ENCODE peak calls at places on chromosomes 6 and 20, in five cellular contexts. X, F, O, E and H are unnamed samples.

GRCh38 chr6:102075539-102075938 is 682.0 kb downstream of the GRIK2 start:
- DNase-seq in X (no peak), F (no peak), O (no peak), E (no peak), H (no peak)

GRCh38 chr6:36809156-36809555 is 30.1 kb downstream of the CPNE5 start:
- DNase-seq in X (no peak), F (no peak), O (no peak), E (no peak), H (no peak)

GRCh38 chr20:61844621-61845020 is 221.1 kb downstream of the TAF4 start:
- DNase-seq in X (no peak), F (no peak), O (no peak), E (no peak), H (no peak)

GRCh38 chr20:24805456-24806233 is 143.4 kb upstream of the CST7 start:
- DNase-seq in X (no peak), F (no peak), O (no peak), E (no peak), H (no peak)

GRCh38 chr20:31719644-31720485 is 2.8 kb downstream of the BCL2L1 start:
- DNase-seq in X (no peak), F (no peak), O (no peak), E (no peak), H (peak)

GRCh38 chr20:43536817-43537440 is 21.9 kb upstream of the SGK2 start:
- DNase-seq in X (no peak), F (no peak), O (no peak), E (no peak), H (no peak)

GRCh38 chr20:57688864-57689263 is 21.0 kb downstream of the PMEPA1 start:
- DNase-seq in X (no peak), F (no peak), O (no peak), E (no peak), H (no peak)

GRCh38 chr6:1596088-1596852 is 13.4 kb upstream of the FOXC1 start:
- DNase-seq in X (no peak), F (peak), O (peak), E (peak), H (peak)

GRCh38 chr6:140445474-140446004 is 1071.1 kb upstream of the CITED2 start:
- DNase-seq in X (no peak), F (no peak), O (no peak), E (no peak), H (no peak)

GRCh38 chr6:114558153-114558552 is 215.3 kb upstream of the HS3ST5 start:
- DNase-seq in X (no peak), F (no peak), O (no peak), E (no peak), H (no peak)

GRCh38 chr6:16064687-16065086 is 64.2 kb upstream of the MYLIP start:
- DNase-seq in X (no peak), F (no peak), O (no peak), E (no peak), H (peak)

GRCh38 chr20:61437280-61438206 is 185.5 kb downstream of the CDH4 start:
- DNase-seq in X (no peak), F (no peak), O (no peak), E (no peak), H (peak)

GRCh38 chr6:170289971-170290305 is 940 bp downstream of the DLL1 start:
- DNase-seq in X (no peak), F (no peak), O (no peak), E (no peak), H (no peak)

GRCh38 chr6:137967689-137968467 is 100.8 kb downstream of the TNFAIP3 start:
- DNase-seq in X (no peak), F (no peak), O (no peak), E (no peak), H (no peak)

GRCh38 chr6:18567380-18567779 is 180.2 kb downstream of the RNF144B start:
- DNase-seq in X (no peak), F (no peak), O (no peak), E (no peak), H (no peak)

GRCh38 chr6:160991411-160992322 is at the start of gene MAP3K4:
- DNase-seq in X (peak), F (peak), O (peak), E (peak), H (peak)

GRCh38 chr6:111871207-111871606 is 2.0 kb downstream of the FYN start:
- DNase-seq in X (no peak), F (no peak), O (no peak), E (peak), H (no peak)

GRCh38 chr20:48115511-48115910 is 330.2 kb upstream of the SULF2 start:
- DNase-seq in X (no peak), F (no peak), O (no peak), E (no peak), H (no peak)

GRCh38 chr6:109979033-109979921 is 1.2 kb downstream of the GPR6 start:
- DNase-seq in X (no peak), F (no peak), O (no peak), E (no peak), H (peak)